ENCODE peak calls at places on chromosome 12, in ten cellular contexts. One of them, this sample, is unnamed.

GRCh38 chr12:120872487-120872886 is 31.7 kb downstream of the SPPL3 start:
- DNase-seq in activated naive CD4-positive, alpha-beta T cell treated with anti-CD3 and anti-CD28 coated beads, Interleukin-2, amount 50 U/mL, for 16 hours: no peak
- DNase-seq in renal cortical epithelial cell: no peak
- DNase-seq in neural progenitor cell: no peak
- DNase-seq in activated CD4-positive, alpha-beta T cell treated with anti-CD3 and anti-CD28 coated beads, Interleukin-2, amount 50 U/mL, for 48 hours: no peak
- DNase-seq in uterus: no peak
- DNase-seq in germinal center: no peak
- DNase-seq in T-helper 2 cell: no peak
- DNase-seq in osteocyte: no peak
- DNase-seq in progenitor cell of endocrine pancreas: no peak
- DNase-seq in this sample: no peak

GRCh38 chr12:114408881-114409795 is 3.2 kb upstream of the TBX5 start:
- DNase-seq in activated naive CD4-positive, alpha-beta T cell treated with anti-CD3 and anti-CD28 coated beads, Interleukin-2, amount 50 U/mL, for 16 hours: no peak
- DNase-seq in renal cortical epithelial cell: no peak
- DNase-seq in neural progenitor cell: peak; percentile 64
- DNase-seq in activated CD4-positive, alpha-beta T cell treated with anti-CD3 and anti-CD28 coated beads, Interleukin-2, amount 50 U/mL, for 48 hours: no peak
- DNase-seq in uterus: no peak
- DNase-seq in germinal center: no peak
- DNase-seq in T-helper 2 cell: no peak
- DNase-seq in osteocyte: no peak
- DNase-seq in progenitor cell of endocrine pancreas: no peak
- DNase-seq in this sample: no peak

GRCh38 chr12:123973552-123974341 is 732 bp downstream of the ZNF664 start:
- DNase-seq in activated naive CD4-positive, alpha-beta T cell treated with anti-CD3 and anti-CD28 coated beads, Interleukin-2, amount 50 U/mL, for 16 hours: peak; percentile 22
- DNase-seq in renal cortical epithelial cell: peak; percentile 23
- DNase-seq in neural progenitor cell: peak; percentile 73
- DNase-seq in activated CD4-positive, alpha-beta T cell treated with anti-CD3 and anti-CD28 coated beads, Interleukin-2, amount 50 U/mL, for 48 hours: peak; percentile 35
- DNase-seq in uterus: peak; percentile 55
- DNase-seq in germinal center: peak; percentile 24
- DNase-seq in T-helper 2 cell: no peak
- DNase-seq in osteocyte: peak; percentile 88
- DNase-seq in progenitor cell of endocrine pancreas: peak; percentile 41
- DNase-seq in this sample: no peak

GRCh38 chr12:69019910-69020309 is 86.9 kb upstream of the CPM start:
- DNase-seq in activated naive CD4-positive, alpha-beta T cell treated with anti-CD3 and anti-CD28 coated beads, Interleukin-2, amount 50 U/mL, for 16 hours: no peak
- DNase-seq in renal cortical epithelial cell: no peak
- DNase-seq in neural progenitor cell: no peak
- DNase-seq in activated CD4-positive, alpha-beta T cell treated with anti-CD3 and anti-CD28 coated beads, Interleukin-2, amount 50 U/mL, for 48 hours: no peak
- DNase-seq in uterus: no peak
- DNase-seq in germinal center: no peak
- DNase-seq in T-helper 2 cell: no peak
- DNase-seq in osteocyte: no peak
- DNase-seq in progenitor cell of endocrine pancreas: no peak
- DNase-seq in this sample: no peak

GRCh38 chr12:55816876-55817351 is 610 bp downstream of the SARNP start:
- DNase-seq in activated naive CD4-positive, alpha-beta T cell treated with anti-CD3 and anti-CD28 coated beads, Interleukin-2, amount 50 U/mL, for 16 hours: no peak
- DNase-seq in renal cortical epithelial cell: peak; percentile 36
- DNase-seq in neural progenitor cell: peak; percentile 31
- DNase-seq in activated CD4-positive, alpha-beta T cell treated with anti-CD3 and anti-CD28 coated beads, Interleukin-2, amount 50 U/mL, for 48 hours: peak; percentile 11
- DNase-seq in uterus: no peak
- DNase-seq in germinal center: peak; percentile 19
- DNase-seq in T-helper 2 cell: no peak
- DNase-seq in osteocyte: no peak
- DNase-seq in progenitor cell of endocrine pancreas: no peak
- DNase-seq in this sample: no peak

GRCh38 chr12:11746024-11746771 is 96.7 kb downstream of the ETV6 start:
- DNase-seq in activated naive CD4-positive, alpha-beta T cell treated with anti-CD3 and anti-CD28 coated beads, Interleukin-2, amount 50 U/mL, for 16 hours: no peak
- DNase-seq in renal cortical epithelial cell: peak; percentile 87
- DNase-seq in neural progenitor cell: no peak
- DNase-seq in activated CD4-positive, alpha-beta T cell treated with anti-CD3 and anti-CD28 coated beads, Interleukin-2, amount 50 U/mL, for 48 hours: no peak
- DNase-seq in uterus: no peak
- DNase-seq in germinal center: no peak
- DNase-seq in T-helper 2 cell: no peak
- DNase-seq in osteocyte: no peak
- DNase-seq in progenitor cell of endocrine pancreas: no peak
- DNase-seq in this sample: no peak

GRCh38 chr12:120787889-120788288 is 62.3 kb downstream of the ACADS start:
- DNase-seq in activated naive CD4-positive, alpha-beta T cell treated with anti-CD3 and anti-CD28 coated beads, Interleukin-2, amount 50 U/mL, for 16 hours: no peak
- DNase-seq in renal cortical epithelial cell: no peak
- DNase-seq in neural progenitor cell: no peak
- DNase-seq in activated CD4-positive, alpha-beta T cell treated with anti-CD3 and anti-CD28 coated beads, Interleukin-2, amount 50 U/mL, for 48 hours: no peak
- DNase-seq in uterus: no peak
- DNase-seq in germinal center: no peak
- DNase-seq in T-helper 2 cell: no peak
- DNase-seq in osteocyte: no peak
- DNase-seq in progenitor cell of endocrine pancreas: no peak
- DNase-seq in this sample: no peak

GRCh38 chr12:15701721-15702156 is 87.4 kb downstream of the EPS8 start:
- DNase-seq in activated naive CD4-positive, alpha-beta T cell treated with anti-CD3 and anti-CD28 coated beads, Interleukin-2, amount 50 U/mL, for 16 hours: no peak
- DNase-seq in renal cortical epithelial cell: peak; percentile 86
- DNase-seq in neural progenitor cell: no peak
- DNase-seq in activated CD4-positive, alpha-beta T cell treated with anti-CD3 and anti-CD28 coated beads, Interleukin-2, amount 50 U/mL, for 48 hours: no peak
- DNase-seq in uterus: no peak
- DNase-seq in germinal center: no peak
- DNase-seq in T-helper 2 cell: no peak
- DNase-seq in osteocyte: no peak
- DNase-seq in progenitor cell of endocrine pancreas: no peak
- DNase-seq in this sample: no peak

GRCh38 chr12:108457006-108457733 is 57.9 kb upstream of the FICD start:
- DNase-seq in activated naive CD4-positive, alpha-beta T cell treated with anti-CD3 and anti-CD28 coated beads, Interleukin-2, amount 50 U/mL, for 16 hours: no peak
- DNase-seq in renal cortical epithelial cell: peak; percentile 45
- DNase-seq in neural progenitor cell: peak; percentile 81
- DNase-seq in activated CD4-positive, alpha-beta T cell treated with anti-CD3 and anti-CD28 coated beads, Interleukin-2, amount 50 U/mL, for 48 hours: no peak
- DNase-seq in uterus: no peak
- DNase-seq in germinal center: peak; percentile 50
- DNase-seq in T-helper 2 cell: no peak
- DNase-seq in osteocyte: no peak
- DNase-seq in progenitor cell of endocrine pancreas: peak; percentile 10
- DNase-seq in this sample: peak; percentile 42

GRCh38 chr12:53276511-53276910 is 8.4 kb downstream of the ESPL1 start:
- DNase-seq in activated naive CD4-positive, alpha-beta T cell treated with anti-CD3 and anti-CD28 coated beads, Interleukin-2, amount 50 U/mL, for 16 hours: no peak
- DNase-seq in renal cortical epithelial cell: no peak
- DNase-seq in neural progenitor cell: no peak
- DNase-seq in activated CD4-positive, alpha-beta T cell treated with anti-CD3 and anti-CD28 coated beads, Interleukin-2, amount 50 U/mL, for 48 hours: no peak
- DNase-seq in uterus: no peak
- DNase-seq in germinal center: no peak
- DNase-seq in T-helper 2 cell: no peak
- DNase-seq in osteocyte: no peak
- DNase-seq in progenitor cell of endocrine pancreas: no peak
- DNase-seq in this sample: no peak

GRCh38 chr12:109466821-109467220 is 10.3 kb downstream of the KCTD10 start:
- DNase-seq in activated naive CD4-positive, alpha-beta T cell treated with anti-CD3 and anti-CD28 coated beads, Interleukin-2, amount 50 U/mL, for 16 hours: no peak
- DNase-seq in renal cortical epithelial cell: no peak
- DNase-seq in neural progenitor cell: no peak
- DNase-seq in activated CD4-positive, alpha-beta T cell treated with anti-CD3 and anti-CD28 coated beads, Interleukin-2, amount 50 U/mL, for 48 hours: no peak
- DNase-seq in uterus: no peak
- DNase-seq in germinal center: no peak
- DNase-seq in T-helper 2 cell: no peak
- DNase-seq in osteocyte: no peak
- DNase-seq in progenitor cell of endocrine pancreas: no peak
- DNase-seq in this sample: no peak

GRCh38 chr12:3827301-3828000 is 45.7 kb downstream of the PARP11 start:
- DNase-seq in activated naive CD4-positive, alpha-beta T cell treated with anti-CD3 and anti-CD28 coated beads, Interleukin-2, amount 50 U/mL, for 16 hours: no peak
- DNase-seq in renal cortical epithelial cell: no peak
- DNase-seq in neural progenitor cell: no peak
- DNase-seq in activated CD4-positive, alpha-beta T cell treated with anti-CD3 and anti-CD28 coated beads, Interleukin-2, amount 50 U/mL, for 48 hours: no peak
- DNase-seq in uterus: no peak
- DNase-seq in germinal center: no peak
- DNase-seq in T-helper 2 cell: no peak
- DNase-seq in osteocyte: no peak
- DNase-seq in progenitor cell of endocrine pancreas: no peak
- DNase-seq in this sample: no peak

GRCh38 chr12:109016016-109016415 is 4.9 kb downstream of the SVOP start:
- DNase-seq in activated naive CD4-positive, alpha-beta T cell treated with anti-CD3 and anti-CD28 coated beads, Interleukin-2, amount 50 U/mL, for 16 hours: no peak
- DNase-seq in renal cortical epithelial cell: no peak
- DNase-seq in neural progenitor cell: no peak
- DNase-seq in activated CD4-positive, alpha-beta T cell treated with anti-CD3 and anti-CD28 coated beads, Interleukin-2, amount 50 U/mL, for 48 hours: no peak
- DNase-seq in uterus: no peak
- DNase-seq in germinal center: no peak
- DNase-seq in T-helper 2 cell: no peak
- DNase-seq in osteocyte: peak; percentile 56
- DNase-seq in progenitor cell of endocrine pancreas: no peak
- DNase-seq in this sample: no peak

GRCh38 chr12:116539361-116539771 is 19.8 kb upstream of the MAP1LC3B2 start:
- DNase-seq in activated naive CD4-positive, alpha-beta T cell treated with anti-CD3 and anti-CD28 coated beads, Interleukin-2, amount 50 U/mL, for 16 hours: no peak
- DNase-seq in renal cortical epithelial cell: peak; percentile 56
- DNase-seq in neural progenitor cell: no peak
- DNase-seq in activated CD4-positive, alpha-beta T cell treated with anti-CD3 and anti-CD28 coated beads, Interleukin-2, amount 50 U/mL, for 48 hours: no peak
- DNase-seq in uterus: no peak
- DNase-seq in germinal center: no peak
- DNase-seq in T-helper 2 cell: no peak
- DNase-seq in osteocyte: no peak
- DNase-seq in progenitor cell of endocrine pancreas: no peak
- DNase-seq in this sample: no peak

GRCh38 chr12:122865268-122866231 is 30.3 kb downstream of the HIP1R start:
- DNase-seq in activated naive CD4-positive, alpha-beta T cell treated with anti-CD3 and anti-CD28 coated beads, Interleukin-2, amount 50 U/mL, for 16 hours: peak; percentile 37
- DNase-seq in renal cortical epithelial cell: no peak
- DNase-seq in neural progenitor cell: no peak
- DNase-seq in activated CD4-positive, alpha-beta T cell treated with anti-CD3 and anti-CD28 coated beads, Interleukin-2, amount 50 U/mL, for 48 hours: peak; percentile 30
- DNase-seq in uterus: no peak
- DNase-seq in germinal center: peak; percentile 53
- DNase-seq in T-helper 2 cell: no peak
- DNase-seq in osteocyte: no peak
- DNase-seq in progenitor cell of endocrine pancreas: no peak
- DNase-seq in this sample: no peak

GRCh38 chr12:73984552-73984951 is 553.1 kb upstream of the ATXN7L3B start:
- DNase-seq in activated naive CD4-positive, alpha-beta T cell treated with anti-CD3 and anti-CD28 coated beads, Interleukin-2, amount 50 U/mL, for 16 hours: no peak
- DNase-seq in renal cortical epithelial cell: peak; percentile 1
- DNase-seq in neural progenitor cell: no peak
- DNase-seq in activated CD4-positive, alpha-beta T cell treated with anti-CD3 and anti-CD28 coated beads, Interleukin-2, amount 50 U/mL, for 48 hours: no peak
- DNase-seq in uterus: no peak
- DNase-seq in germinal center: no peak
- DNase-seq in T-helper 2 cell: no peak
- DNase-seq in osteocyte: no peak
- DNase-seq in progenitor cell of endocrine pancreas: no peak
- DNase-seq in this sample: no peak

GRCh38 chr12:9973951-9974350 is 2.7 kb downstream of the CLEC12A start:
- DNase-seq in activated naive CD4-positive, alpha-beta T cell treated with anti-CD3 and anti-CD28 coated beads, Interleukin-2, amount 50 U/mL, for 16 hours: no peak
- DNase-seq in renal cortical epithelial cell: no peak
- DNase-seq in neural progenitor cell: no peak
- DNase-seq in activated CD4-positive, alpha-beta T cell treated with anti-CD3 and anti-CD28 coated beads, Interleukin-2, amount 50 U/mL, for 48 hours: no peak
- DNase-seq in uterus: no peak
- DNase-seq in germinal center: no peak
- DNase-seq in T-helper 2 cell: no peak
- DNase-seq in osteocyte: no peak
- DNase-seq in progenitor cell of endocrine pancreas: no peak
- DNase-seq in this sample: no peak

This sample was measured in D721Med.